ENCODE peak calls at places on chromosomes 1 and 21, in four cellular contexts. One of them, this sample, is unnamed.

GRCh38 chr1:109216662-109217061 is 2.9 kb downstream of the SARS1 start:
- DNase-seq in fibroblast of lung: no peak
- DNase-seq in IMR-90: no peak
- DNase-seq in H9: no peak
- DNase-seq in this sample: no peak

GRCh38 chr1:76622774-76623173 is 244.5 kb upstream of the ST6GALNAC5 start:
- DNase-seq in H9: no peak
- DNase-seq in IMR-90: no peak
- DNase-seq in fibroblast of lung: no peak
- DNase-seq in this sample: no peak

GRCh38 chr1:32242341-32242851 is 4.6 kb upstream of the FAM167B start:
- DNase-seq in fibroblast of lung: peak; percentile 43
- DNase-seq in H9: peak; percentile 50
- DNase-seq in IMR-90: no peak
- DNase-seq in this sample: no peak

GRCh38 chr1:47738560-47739182 is 258.5 kb downstream of the TRABD2B start:
- DNase-seq in IMR-90: peak; percentile 11
- DNase-seq in H9: peak; percentile 72
- DNase-seq in fibroblast of lung: peak; percentile 34
- DNase-seq in this sample: no peak

GRCh38 chr1:245247356-245247755 is 92.6 kb downstream of the KIF26B start:
- DNase-seq in IMR-90: no peak
- DNase-seq in fibroblast of lung: no peak
- DNase-seq in H9: no peak
- DNase-seq in this sample: no peak

GRCh38 chr1:11052839-11053757 is 6.1 kb upstream of the MASP2 start:
- DNase-seq in IMR-90: no peak
- DNase-seq in fibroblast of lung: no peak
- DNase-seq in H9: no peak
- DNase-seq in this sample: no peak

GRCh38 chr1:151199860-151200581 is 1.7 kb downstream of the PIP5K1A start:
- DNase-seq in IMR-90: peak; percentile 94
- DNase-seq in H9: no peak
- DNase-seq in fibroblast of lung: peak; percentile 80
- DNase-seq in this sample: peak; percentile 82

GRCh38 chr1:179031855-179032513 is 6.3 kb downstream of the FAM20B start:
- DNase-seq in fibroblast of lung: no peak
- DNase-seq in H9: no peak
- DNase-seq in IMR-90: peak; percentile 49
- DNase-seq in this sample: no peak

GRCh38 chr21:36297938-36298572 is 21.9 kb upstream of the MORC3 start:
- DNase-seq in fibroblast of lung: no peak
- DNase-seq in IMR-90: peak; percentile 15
- DNase-seq in H9: no peak
- DNase-seq in this sample: no peak

GRCh38 chr1:192485692-192486436 is 89.7 kb upstream of the RGS1 start:
- DNase-seq in IMR-90: peak; percentile 99
- DNase-seq in H9: no peak
- DNase-seq in fibroblast of lung: peak; percentile 100
- DNase-seq in this sample: peak; percentile 92

GRCh38 chr1:42806593-42806992 is 10.3 kb upstream of the ERMAP start:
- DNase-seq in fibroblast of lung: no peak
- DNase-seq in H9: no peak
- DNase-seq in IMR-90: peak; percentile 19
- DNase-seq in this sample: no peak

GRCh38 chr1:177983824-177984528 is 14.1 kb upstream of the SEC16B start:
- DNase-seq in IMR-90: peak; percentile 98
- DNase-seq in fibroblast of lung: peak; percentile 97
- DNase-seq in H9: peak; percentile 50
- DNase-seq in this sample: peak; percentile 45

GRCh38 chr1:230794431-230794830 is 47.2 kb downstream of the CAPN9 start:
- DNase-seq in IMR-90: no peak
- DNase-seq in fibroblast of lung: no peak
- DNase-seq in H9: no peak
- DNase-seq in this sample: no peak

GRCh38 chr1:196063952-196064351 is 544.3 kb downstream of the KCNT2 start:
- DNase-seq in fibroblast of lung: peak; percentile 5
- DNase-seq in H9: no peak
- DNase-seq in IMR-90: no peak
- DNase-seq in this sample: no peak

GRCh38 chr1:93448983-93449805 is 1.3 kb downstream of the FNBP1L start:
- DNase-seq in IMR-90: peak; percentile 65
- DNase-seq in fibroblast of lung: peak; percentile 56
- DNase-seq in H9: peak; percentile 79
- DNase-seq in this sample: no peak

GRCh38 chr1:207797229-207797973 is 45.5 kb downstream of the CD46 start:
- DNase-seq in fibroblast of lung: peak; percentile 88
- DNase-seq in H9: peak; percentile 71
- DNase-seq in IMR-90: peak; percentile 89
- DNase-seq in this sample: peak; percentile 55

GRCh38 chr1:56933161-56933560 is 32.7 kb downstream of the C8B start:
- DNase-seq in fibroblast of lung: no peak
- DNase-seq in H9: no peak
- DNase-seq in IMR-90: no peak
- DNase-seq in this sample: no peak

GRCh38 chr1:91647061-91647460 is 146.4 kb downstream of the CDC7 start:
- DNase-seq in H9: no peak
- DNase-seq in fibroblast of lung: no peak
- DNase-seq in IMR-90: no peak
- DNase-seq in this sample: no peak

GRCh38 chr1:6041432-6042062 is 4.1 kb upstream of the KCNAB2 start:
- DNase-seq in fibroblast of lung: no peak
- DNase-seq in IMR-90: no peak
- DNase-seq in H9: peak; percentile 76
- DNase-seq in this sample: no peak

GRCh38 chr1:204072951-204073836 is at the start of gene SOX13:
- DNase-seq in IMR-90: peak; percentile 85
- DNase-seq in fibroblast of lung: peak; percentile 91
- DNase-seq in H9: peak; percentile 95
- DNase-seq in this sample: no peak

GRCh38 chr1:4485878-4486277 is 168.5 kb upstream of the AJAP1 start:
- DNase-seq in IMR-90: no peak
- DNase-seq in H9: no peak
- DNase-seq in fibroblast of lung: no peak
- DNase-seq in this sample: no peak

GRCh38 chr1:231937013-231937754 is 310.6 kb downstream of the DISC1 start:
- DNase-seq in fibroblast of lung: peak; percentile 39
- DNase-seq in IMR-90: no peak
- DNase-seq in H9: no peak
- DNase-seq in this sample: no peak

GRCh38 chr1:198601936-198602889 is 36.6 kb upstream of the PTPRC start:
- DNase-seq in fibroblast of lung: no peak
- DNase-seq in H9: no peak
- DNase-seq in IMR-90: peak; percentile 17
- DNase-seq in this sample: peak; percentile 69

GRCh38 chr1:151145158-151146071 is 1.0 kb downstream of the SEMA6C start:
- DNase-seq in IMR-90: no peak
- DNase-seq in H9: no peak
- DNase-seq in fibroblast of lung: peak; percentile 15
- DNase-seq in this sample: no peak

GRCh38 chr1:243708210-243708609 is 141.8 kb downstream of the AKT3 start:
- DNase-seq in H9: no peak
- DNase-seq in fibroblast of lung: peak; percentile 28
- DNase-seq in IMR-90: no peak
- DNase-seq in this sample: no peak

GRCh38 chr1:53639251-53639721 is 99.7 kb downstream of the GLIS1 start:
- DNase-seq in H9: no peak
- DNase-seq in fibroblast of lung: peak; percentile 32
- DNase-seq in IMR-90: peak; percentile 68
- DNase-seq in this sample: no peak

DNA sequence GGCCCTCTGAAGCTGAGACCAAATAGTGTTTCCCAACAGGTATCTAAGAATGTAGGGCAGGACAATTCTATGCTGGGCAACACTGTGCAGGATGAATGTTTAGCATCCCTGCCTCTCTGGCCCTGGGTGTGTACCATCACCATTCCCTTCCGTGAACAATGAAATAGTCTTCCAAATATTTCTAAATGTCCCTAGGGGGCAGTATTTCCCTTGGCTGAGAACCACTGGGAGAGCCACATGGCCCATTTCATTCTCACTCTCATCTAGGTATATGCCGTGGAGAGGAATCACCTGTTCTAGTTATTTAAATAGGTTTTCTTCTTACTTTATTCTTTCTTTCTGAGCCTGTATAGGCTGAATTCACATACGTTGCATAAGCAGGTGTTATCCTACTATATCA is 395.0 kb downstream of the PRDM2 start:
- DNase-seq in IMR-90: no peak
- DNase-seq in H9: peak; percentile 28
- DNase-seq in fibroblast of lung: peak; percentile 20
- DNase-seq in this sample: no peak
- TF ChIP-seq CTCF in IMR-90: no peak
- TF ChIP-seq CTCF in H9: peak; percentile 81
- TF ChIP-seq CTCF in fibroblast of lung: peak; percentile 33
- TF ChIP-seq CTCF in this sample: peak; percentile 10

GRCh38 chr1:22376546-22376945 is 75.1 kb upstream of the ZBTB40 start:
- DNase-seq in fibroblast of lung: no peak
- DNase-seq in H9: no peak
- DNase-seq in IMR-90: no peak
- DNase-seq in this sample: no peak
- H3K27me3 ChIP-seq in fibroblast of lung: no peaks in the 10 kb centered on the region
- H3K27me3 ChIP-seq in H9: no peaks in the 10 kb centered on the region
- H3K27me3 ChIP-seq in IMR-90: peaks cover 50% of the 10 kb centered on the region
- H3K27me3 ChIP-seq in this sample: peaks cover 1% of the 10 kb centered on the region

GRCh38 chr1:184583837-184584236 is 170.8 kb downstream of the EDEM3 start:
- DNase-seq in fibroblast of lung: peak; percentile 19
- DNase-seq in H9: peak; percentile 33
- DNase-seq in IMR-90: no peak
- DNase-seq in this sample: no peak
- TF ChIP-seq CTCF in fibroblast of lung: peak; percentile 12
- TF ChIP-seq CTCF in H9: peak; percentile 23
- TF ChIP-seq CTCF in IMR-90: no peak
- TF ChIP-seq CTCF in this sample: no peak

GRCh38 chr21:45334591-45335081 is 46.9 kb upstream of the POFUT2 start:
- DNase-seq in fibroblast of lung: no peak
- DNase-seq in IMR-90: no peak
- DNase-seq in H9: peak; percentile 10
- DNase-seq in this sample: no peak

GRCh38 chr21:45332981-45333582 is 45.4 kb upstream of the POFUT2 start:
- DNase-seq in IMR-90: no peak
- DNase-seq in H9: peak; percentile 27
- DNase-seq in fibroblast of lung: no peak
- DNase-seq in this sample: no peak

GRCh38 chr21:45332415-45332814 is 44.7 kb upstream of the POFUT2 start:
- DNase-seq in fibroblast of lung: no peak
- DNase-seq in H9: peak; percentile 24
- DNase-seq in IMR-90: no peak
- DNase-seq in this sample: no peak

GRCh38 chr21:45334134-45334533 is 46.4 kb upstream of the POFUT2 start:
- DNase-seq in fibroblast of lung: no peak
- DNase-seq in IMR-90: no peak
- DNase-seq in H9: no peak
- DNase-seq in this sample: no peak

DNA sequence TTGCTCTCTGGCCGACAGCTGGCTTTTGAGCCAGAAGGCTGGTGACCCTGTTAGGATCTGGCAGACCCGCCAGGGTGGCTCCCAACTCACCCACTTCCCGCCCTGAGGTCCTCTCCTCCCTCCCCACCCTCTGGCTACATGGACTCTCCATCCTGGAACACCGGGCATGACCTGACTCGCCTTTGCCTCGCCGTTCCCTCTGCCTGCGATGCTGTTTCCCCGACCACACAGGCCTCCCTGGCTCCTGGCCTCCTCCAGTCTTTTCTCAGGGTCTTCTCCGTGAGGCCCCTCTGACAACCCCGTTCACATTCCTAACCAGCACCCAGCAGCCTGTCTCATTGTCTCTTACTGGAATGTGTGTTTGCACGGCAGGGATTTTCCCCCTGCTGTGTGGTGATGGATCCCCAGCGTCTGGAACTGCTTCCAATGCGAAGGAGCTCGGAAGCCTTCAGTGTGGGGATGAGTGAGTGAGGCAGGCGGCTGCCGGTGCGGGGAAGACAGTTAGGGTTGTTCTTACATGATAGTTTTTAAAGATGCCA is 46.0 kb upstream of the POFUT2 start:
- DNase-seq in H9: peak; percentile 36
- DNase-seq in IMR-90: peak; percentile 57
- DNase-seq in fibroblast of lung: no peak
- DNase-seq in this sample: no peak
- H3K27me3 ChIP-seq in H9: no peaks in the 10 kb centered on the region
- H3K27me3 ChIP-seq in IMR-90: no peaks in the 10 kb centered on the region
- H3K27me3 ChIP-seq in fibroblast of lung: no peaks in the 10 kb centered on the region
- H3K27me3 ChIP-seq in this sample: no peaks in the 10 kb centered on the region

DNA sequence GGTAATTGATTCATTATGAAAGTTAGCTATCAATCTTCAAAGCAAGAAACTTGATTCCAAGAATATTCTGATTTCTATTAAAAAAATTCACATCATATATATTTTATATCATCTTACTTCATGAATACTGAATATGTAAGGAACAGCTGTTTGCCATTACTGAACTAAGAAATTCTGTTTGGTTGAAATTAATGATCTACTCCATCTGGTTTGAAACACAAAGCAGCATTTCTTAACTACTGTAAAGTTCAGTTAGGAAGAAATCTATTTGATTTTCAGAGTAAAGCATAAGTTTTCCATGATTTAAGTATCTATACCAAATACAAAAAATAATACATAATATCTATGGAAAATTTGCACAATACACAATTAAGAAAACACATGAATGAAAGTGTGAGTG is 66.0 kb upstream of the SCYL3 start:
- DNase-seq in H9: no peak
- DNase-seq in IMR-90: no peak
- DNase-seq in fibroblast of lung: peak; percentile 8
- DNase-seq in this sample: no peak
- TF ChIP-seq CTCF in H9: no peak
- TF ChIP-seq CTCF in IMR-90: no peak
- TF ChIP-seq CTCF in fibroblast of lung: no peak
- TF ChIP-seq CTCF in this sample: no peak

GRCh38 chr1:17914142-17914541 is 159.0 kb downstream of the ACTL8 start:
- DNase-seq in fibroblast of lung: no peak
- DNase-seq in IMR-90: no peak
- DNase-seq in H9: peak; percentile 14
- DNase-seq in this sample: no peak
- H3K27me3 ChIP-seq in fibroblast of lung: peaks cover 14% of the 10 kb centered on the region
- H3K27me3 ChIP-seq in IMR-90: peaks cover 26% of the 10 kb centered on the region
- H3K27me3 ChIP-seq in H9: no peaks in the 10 kb centered on the region
- H3K27me3 ChIP-seq in this sample: peaks cover 4% of the 10 kb centered on the region

DNA sequence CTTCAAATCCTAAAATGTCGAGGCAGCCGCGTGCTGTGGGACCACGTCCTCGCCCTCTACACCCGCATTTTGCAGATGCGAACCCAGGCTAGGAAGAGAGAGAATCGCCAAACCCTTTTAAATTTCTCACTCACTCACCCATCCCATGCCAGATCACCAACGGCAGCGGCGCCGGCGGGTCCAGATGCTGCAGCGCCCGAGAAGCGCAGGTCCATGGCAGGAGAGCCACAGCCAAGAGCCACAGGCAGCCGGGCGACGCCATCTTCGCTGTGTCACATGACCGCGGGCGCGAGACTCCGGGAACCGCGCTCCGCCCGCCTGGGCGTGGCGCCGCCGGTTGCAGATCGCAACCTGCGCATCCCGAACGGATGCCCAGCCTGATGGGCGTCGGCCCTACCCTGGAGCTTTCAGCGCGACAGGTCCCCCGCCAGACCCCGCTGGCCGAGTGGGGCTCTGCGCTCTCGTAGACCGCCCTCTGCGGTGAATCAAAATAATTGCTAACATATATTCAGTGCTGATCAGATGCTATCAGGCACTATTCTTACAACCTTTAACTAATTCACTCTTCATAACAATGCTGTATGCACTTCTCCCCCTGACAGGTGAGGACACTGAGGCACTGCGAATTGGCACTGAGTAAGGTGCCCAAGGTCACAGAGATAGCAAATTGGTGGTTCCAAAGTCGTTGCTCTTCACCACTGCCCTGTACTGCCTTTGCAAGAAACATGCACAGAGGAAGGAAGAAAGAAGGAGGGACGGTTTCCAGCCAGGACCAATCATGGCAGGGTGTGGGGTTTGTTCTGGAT is at the start of gene PPT1:
- DNase-seq in H9: peak; percentile 88
- DNase-seq in fibroblast of lung: peak; percentile 65
- DNase-seq in IMR-90: peak; percentile 55
- DNase-seq in this sample: no peak
- TF ChIP-seq CTCF in H9: peak; percentile 23
- TF ChIP-seq CTCF in fibroblast of lung: peak; percentile 13
- TF ChIP-seq CTCF in IMR-90: peak; percentile 21
- TF ChIP-seq CTCF in this sample: peak; percentile 40